ENCODE peak calls at places on chromosomes 4 and X, in ten cellular contexts. F, Z, Q, I, Y, B, S, E, N and J are unnamed samples.

GRCh38 chr4:151659631-151660030 is 101.2 kb downstream of the GATB start:
- DNase-seq in F (peak; percentile 4), Z (no peak), Q (no peak), I (no peak), Y (no peak), B (no peak), S (no peak), E (no peak), N (no peak), J (no peak)

GRCh38 chr4:150462743-150463142 is 119.2 kb upstream of the MAB21L2 start:
- DNase-seq in F (no peak), Z (no peak), Q (no peak), I (no peak), Y (no peak), B (no peak), S (no peak), E (no peak), N (no peak), J (no peak)

GRCh38 chr4:26936284-26937065 is 75.8 kb downstream of the STIM2 start:
- DNase-seq in F (no peak), Z (peak; percentile 61), Q (no peak), I (no peak), Y (no peak), B (no peak), S (no peak), E (no peak), N (no peak), J (no peak)

GRCh38 chr4:25908491-25908901 is 5.5 kb upstream of the SMIM20 start:
- DNase-seq in F (peak; percentile 75), Z (peak; percentile 94), Q (no peak), I (no peak), Y (peak; percentile 84), B (no peak), S (peak; percentile 65), E (peak; percentile 70), N (no peak), J (no peak)

GRCh38 chr4:111943796-111944203 is 201.5 kb upstream of the FAM241A start:
- DNase-seq in F (peak; percentile 30), Z (peak; percentile 56), Q (peak; percentile 72), I (no peak), Y (peak; percentile 13), B (no peak), S (no peak), E (no peak), N (no peak), J (peak; percentile 62)

GRCh38 chr4:79603681-79604080 is 195.7 kb upstream of the GK2 start:
- DNase-seq in F (no peak), Z (no peak), Q (no peak), I (no peak), Y (no peak), B (no peak), S (no peak), E (no peak), N (no peak), J (no peak)

GRCh38 chr4:150411527-150411926 is 170.4 kb upstream of the MAB21L2 start:
- DNase-seq in F (peak; percentile 61), Z (no peak), Q (no peak), I (no peak), Y (no peak), B (no peak), S (no peak), E (no peak), N (no peak), J (no peak)

GRCh38 chr4:84681488-84682274 is 98.8 kb downstream of the CDS1 start:
- DNase-seq in F (peak; percentile 41), Z (peak; percentile 84), Q (no peak), I (no peak), Y (peak; percentile 75), B (no peak), S (peak; percentile 49), E (peak; percentile 65), N (no peak), J (no peak)

GRCh38 chrX:121336831-121337421 is 289.5 kb downstream of the GLUD2 start:
- DNase-seq in F (no peak), Z (no peak), Q (no peak), I (no peak), Y (no peak), B (no peak), S (no peak), E (no peak), N (no peak), J (no peak)

GRCh38 chr4:168846414-168846813 is 163.6 kb downstream of the CBR4 start:
- DNase-seq in F (no peak), Z (no peak), Q (no peak), I (no peak), Y (no peak), B (no peak), S (no peak), E (no peak), N (no peak), J (no peak)

GRCh38 chr4:101033986-101034385 is 313.3 kb downstream of the PPP3CA start:
- DNase-seq in F (no peak), Z (no peak), Q (peak; percentile 46), I (no peak), Y (no peak), B (no peak), S (no peak), E (no peak), N (no peak), J (peak; percentile 51)

GRCh38 chrX:97126020-97126419 is 242.3 kb downstream of the RPA4 start:
- DNase-seq in F (no peak), Z (no peak), Q (no peak), I (no peak), Y (peak; percentile 2), B (no peak), S (no peak), E (no peak), N (no peak), J (no peak)

GRCh38 chrX:39836802-39837420 is 260.8 kb downstream of the BCOR start:
- DNase-seq in F (no peak), Z (no peak), Q (no peak), I (no peak), Y (no peak), B (no peak), S (no peak), E (no peak), N (no peak), J (no peak)

GRCh38 chrX:138020941-138021340 is 455.0 kb downstream of the ZIC3 start:
- DNase-seq in F (no peak), Z (no peak), Q (no peak), I (no peak), Y (no peak), B (no peak), S (no peak), E (no peak), N (no peak), J (no peak)

GRCh38 chr4:40856836-40857362 is 107.1 kb downstream of the NSUN7 start:
- DNase-seq in F (peak; percentile 42), Z (peak; percentile 48), Q (peak; percentile 91), I (peak; percentile 65), Y (peak; percentile 84), B (peak; percentile 65), S (no peak), E (no peak), N (peak; percentile 84), J (peak; percentile 87)

GRCh38 chr4:68951078-68951805 is at the start of gene UGT2A3:
- DNase-seq in F (no peak), Z (peak; percentile 2), Q (peak; percentile 32), I (no peak), Y (no peak), B (no peak), S (no peak), E (no peak), N (no peak), J (peak; percentile 11)

GRCh38 chr4:808860-809570 is 16.9 kb downstream of the CPLX1 start:
- DNase-seq in F (no peak), Z (no peak), Q (no peak), I (no peak), Y (no peak), B (no peak), S (no peak), E (no peak), N (no peak), J (no peak)

GRCh38 chr4:177107288-177107901 is 202.3 kb upstream of the NEIL3 start:
- DNase-seq in F (no peak), Z (peak; percentile 25), Q (no peak), I (no peak), Y (no peak), B (no peak), S (no peak), E (no peak), N (no peak), J (no peak)